ENCODE peak calls at places on chromosome 5, in ten cellular contexts. One of them, this sample, is unnamed.

GRCh38 chr5:3181641-3182040 is 414.0 kb upstream of the IRX1 start:
- DNase-seq in CD4-positive, alpha-beta memory T cell: no peak
- DNase-seq in aorta: no peak
- DNase-seq in amniotic epithelial cell: no peak
- DNase-seq in stimulated activated CD8-positive, alpha-beta memory T cell treated with anti-CD3 and anti-CD28 coated beads, Interleukin-15, amount 100 ng/mL, for 24 hours: no peak
- DNase-seq in kidney: no peak
- DNase-seq in activated naive CD4-positive, alpha-beta T cell treated with anti-CD3 and anti-CD28 coated beads, Interleukin-2, amount 10 ng/mL, durations not matched to agents 7 days and 5 days: no peak
- DNase-seq in tibial artery: no peak
- DNase-seq in non-pigmented ciliary epithelial cell: no peak
- DNase-seq in GM04503: no peak
- DNase-seq in this sample: no peak

GRCh38 chr5:104815212-104815611 is 1252.6 kb upstream of the NUDT12 start:
- DNase-seq in CD4-positive, alpha-beta memory T cell: no peak
- DNase-seq in aorta: no peak
- DNase-seq in amniotic epithelial cell: no peak
- DNase-seq in stimulated activated CD8-positive, alpha-beta memory T cell treated with anti-CD3 and anti-CD28 coated beads, Interleukin-15, amount 100 ng/mL, for 24 hours: no peak
- DNase-seq in kidney: no peak
- DNase-seq in activated naive CD4-positive, alpha-beta T cell treated with anti-CD3 and anti-CD28 coated beads, Interleukin-2, amount 10 ng/mL, durations not matched to agents 7 days and 5 days: no peak
- DNase-seq in tibial artery: no peak
- DNase-seq in non-pigmented ciliary epithelial cell: no peak
- DNase-seq in GM04503: no peak
- DNase-seq in this sample: no peak

GRCh38 chr5:53109041-53109435 is 519 bp downstream of the MOCS2 start:
- DNase-seq in CD4-positive, alpha-beta memory T cell: no peak
- DNase-seq in aorta: no peak
- DNase-seq in amniotic epithelial cell: peak
- DNase-seq in stimulated activated CD8-positive, alpha-beta memory T cell treated with anti-CD3 and anti-CD28 coated beads, Interleukin-15, amount 100 ng/mL, for 24 hours: no peak
- DNase-seq in kidney: no peak
- DNase-seq in activated naive CD4-positive, alpha-beta T cell treated with anti-CD3 and anti-CD28 coated beads, Interleukin-2, amount 10 ng/mL, durations not matched to agents 7 days and 5 days: no peak
- DNase-seq in tibial artery: no peak
- DNase-seq in non-pigmented ciliary epithelial cell: no peak
- DNase-seq in GM04503: no peak
- DNase-seq in this sample: no peak

GRCh38 chr5:179258001-179258921 is 87.0 kb downstream of the ADAMTS2 start:
- DNase-seq in CD4-positive, alpha-beta memory T cell: no peak
- DNase-seq in aorta: no peak
- DNase-seq in amniotic epithelial cell: no peak
- DNase-seq in stimulated activated CD8-positive, alpha-beta memory T cell treated with anti-CD3 and anti-CD28 coated beads, Interleukin-15, amount 100 ng/mL, for 24 hours: no peak
- DNase-seq in kidney: peak
- DNase-seq in activated naive CD4-positive, alpha-beta T cell treated with anti-CD3 and anti-CD28 coated beads, Interleukin-2, amount 10 ng/mL, durations not matched to agents 7 days and 5 days: peak
- DNase-seq in tibial artery: peak
- DNase-seq in non-pigmented ciliary epithelial cell: no peak
- DNase-seq in GM04503: no peak
- DNase-seq in this sample: no peak

GRCh38 chr5:1507961-1508678 is 15.6 kb downstream of the LPCAT1 start:
- DNase-seq in CD4-positive, alpha-beta memory T cell: no peak
- DNase-seq in aorta: peak
- DNase-seq in amniotic epithelial cell: no peak
- DNase-seq in stimulated activated CD8-positive, alpha-beta memory T cell treated with anti-CD3 and anti-CD28 coated beads, Interleukin-15, amount 100 ng/mL, for 24 hours: no peak
- DNase-seq in kidney: peak
- DNase-seq in activated naive CD4-positive, alpha-beta T cell treated with anti-CD3 and anti-CD28 coated beads, Interleukin-2, amount 10 ng/mL, durations not matched to agents 7 days and 5 days: no peak
- DNase-seq in tibial artery: peak
- DNase-seq in non-pigmented ciliary epithelial cell: no peak
- DNase-seq in GM04503: no peak
- DNase-seq in this sample: no peak

GRCh38 chr5:95178046-95178651 is 106.7 kb downstream of the MCTP1 start:
- DNase-seq in CD4-positive, alpha-beta memory T cell: no peak
- DNase-seq in aorta: no peak
- DNase-seq in amniotic epithelial cell: peak
- DNase-seq in stimulated activated CD8-positive, alpha-beta memory T cell treated with anti-CD3 and anti-CD28 coated beads, Interleukin-15, amount 100 ng/mL, for 24 hours: no peak
- DNase-seq in kidney: no peak
- DNase-seq in activated naive CD4-positive, alpha-beta T cell treated with anti-CD3 and anti-CD28 coated beads, Interleukin-2, amount 10 ng/mL, durations not matched to agents 7 days and 5 days: no peak
- DNase-seq in tibial artery: no peak
- DNase-seq in non-pigmented ciliary epithelial cell: peak
- DNase-seq in GM04503: no peak
- DNase-seq in this sample: no peak

GRCh38 chr5:78162253-78162862 is 132.1 kb downstream of the AP3B1 start:
- DNase-seq in CD4-positive, alpha-beta memory T cell: peak
- DNase-seq in aorta: no peak
- DNase-seq in amniotic epithelial cell: peak
- DNase-seq in stimulated activated CD8-positive, alpha-beta memory T cell treated with anti-CD3 and anti-CD28 coated beads, Interleukin-15, amount 100 ng/mL, for 24 hours: no peak
- DNase-seq in kidney: no peak
- DNase-seq in activated naive CD4-positive, alpha-beta T cell treated with anti-CD3 and anti-CD28 coated beads, Interleukin-2, amount 10 ng/mL, durations not matched to agents 7 days and 5 days: peak
- DNase-seq in tibial artery: no peak
- DNase-seq in non-pigmented ciliary epithelial cell: peak
- DNase-seq in GM04503: no peak
- DNase-seq in this sample: no peak

GRCh38 chr5:150460781-150461180 is 11.2 kb upstream of the RPS14 start:
- DNase-seq in CD4-positive, alpha-beta memory T cell: no peak
- DNase-seq in aorta: no peak
- DNase-seq in amniotic epithelial cell: no peak
- DNase-seq in stimulated activated CD8-positive, alpha-beta memory T cell treated with anti-CD3 and anti-CD28 coated beads, Interleukin-15, amount 100 ng/mL, for 24 hours: no peak
- DNase-seq in kidney: no peak
- DNase-seq in activated naive CD4-positive, alpha-beta T cell treated with anti-CD3 and anti-CD28 coated beads, Interleukin-2, amount 10 ng/mL, durations not matched to agents 7 days and 5 days: no peak
- DNase-seq in tibial artery: no peak
- DNase-seq in non-pigmented ciliary epithelial cell: no peak
- DNase-seq in GM04503: no peak
- DNase-seq in this sample: no peak

GRCh38 chr5:98770158-98770910 is 3.1 kb upstream of the RGMB start:
- DNase-seq in CD4-positive, alpha-beta memory T cell: no peak
- DNase-seq in aorta: peak
- DNase-seq in amniotic epithelial cell: peak
- DNase-seq in stimulated activated CD8-positive, alpha-beta memory T cell treated with anti-CD3 and anti-CD28 coated beads, Interleukin-15, amount 100 ng/mL, for 24 hours: no peak
- DNase-seq in kidney: peak
- DNase-seq in activated naive CD4-positive, alpha-beta T cell treated with anti-CD3 and anti-CD28 coated beads, Interleukin-2, amount 10 ng/mL, durations not matched to agents 7 days and 5 days: peak
- DNase-seq in tibial artery: peak
- DNase-seq in non-pigmented ciliary epithelial cell: no peak
- DNase-seq in GM04503: no peak
- DNase-seq in this sample: peak

GRCh38 chr5:176595386-176595943 is 14.5 kb downstream of the GPRIN1 start:
- DNase-seq in CD4-positive, alpha-beta memory T cell: no peak
- DNase-seq in aorta: no peak
- DNase-seq in amniotic epithelial cell: no peak
- DNase-seq in stimulated activated CD8-positive, alpha-beta memory T cell treated with anti-CD3 and anti-CD28 coated beads, Interleukin-15, amount 100 ng/mL, for 24 hours: no peak
- DNase-seq in kidney: no peak
- DNase-seq in activated naive CD4-positive, alpha-beta T cell treated with anti-CD3 and anti-CD28 coated beads, Interleukin-2, amount 10 ng/mL, durations not matched to agents 7 days and 5 days: no peak
- DNase-seq in tibial artery: no peak
- DNase-seq in non-pigmented ciliary epithelial cell: no peak
- DNase-seq in GM04503: no peak
- DNase-seq in this sample: no peak

GRCh38 chr5:90169078-90169477 is 240.5 kb downstream of the CETN3 start:
- DNase-seq in CD4-positive, alpha-beta memory T cell: no peak
- DNase-seq in aorta: no peak
- DNase-seq in amniotic epithelial cell: no peak
- DNase-seq in stimulated activated CD8-positive, alpha-beta memory T cell treated with anti-CD3 and anti-CD28 coated beads, Interleukin-15, amount 100 ng/mL, for 24 hours: no peak
- DNase-seq in kidney: no peak
- DNase-seq in activated naive CD4-positive, alpha-beta T cell treated with anti-CD3 and anti-CD28 coated beads, Interleukin-2, amount 10 ng/mL, durations not matched to agents 7 days and 5 days: no peak
- DNase-seq in tibial artery: no peak
- DNase-seq in non-pigmented ciliary epithelial cell: no peak
- DNase-seq in GM04503: no peak
- DNase-seq in this sample: no peak

GRCh38 chr5:172809774-172810173 is 24.3 kb upstream of the ERGIC1 start:
- DNase-seq in CD4-positive, alpha-beta memory T cell: no peak
- DNase-seq in aorta: no peak
- DNase-seq in amniotic epithelial cell: no peak
- DNase-seq in stimulated activated CD8-positive, alpha-beta memory T cell treated with anti-CD3 and anti-CD28 coated beads, Interleukin-15, amount 100 ng/mL, for 24 hours: no peak
- DNase-seq in kidney: no peak
- DNase-seq in activated naive CD4-positive, alpha-beta T cell treated with anti-CD3 and anti-CD28 coated beads, Interleukin-2, amount 10 ng/mL, durations not matched to agents 7 days and 5 days: no peak
- DNase-seq in tibial artery: no peak
- DNase-seq in non-pigmented ciliary epithelial cell: no peak
- DNase-seq in GM04503: no peak
- DNase-seq in this sample: no peak

GRCh38 chr5:74829413-74829812 is 36.8 kb downstream of the FAM169A start:
- DNase-seq in CD4-positive, alpha-beta memory T cell: no peak
- DNase-seq in aorta: no peak
- DNase-seq in amniotic epithelial cell: no peak
- DNase-seq in stimulated activated CD8-positive, alpha-beta memory T cell treated with anti-CD3 and anti-CD28 coated beads, Interleukin-15, amount 100 ng/mL, for 24 hours: no peak
- DNase-seq in kidney: no peak
- DNase-seq in activated naive CD4-positive, alpha-beta T cell treated with anti-CD3 and anti-CD28 coated beads, Interleukin-2, amount 10 ng/mL, durations not matched to agents 7 days and 5 days: no peak
- DNase-seq in tibial artery: no peak
- DNase-seq in non-pigmented ciliary epithelial cell: no peak
- DNase-seq in GM04503: no peak
- DNase-seq in this sample: no peak

GRCh38 chr5:115467631-115468030 is 76.9 kb downstream of the FEM1C start:
- DNase-seq in CD4-positive, alpha-beta memory T cell: no peak
- DNase-seq in aorta: no peak
- DNase-seq in amniotic epithelial cell: no peak
- DNase-seq in stimulated activated CD8-positive, alpha-beta memory T cell treated with anti-CD3 and anti-CD28 coated beads, Interleukin-15, amount 100 ng/mL, for 24 hours: no peak
- DNase-seq in kidney: no peak
- DNase-seq in activated naive CD4-positive, alpha-beta T cell treated with anti-CD3 and anti-CD28 coated beads, Interleukin-2, amount 10 ng/mL, durations not matched to agents 7 days and 5 days: no peak
- DNase-seq in tibial artery: no peak
- DNase-seq in non-pigmented ciliary epithelial cell: no peak
- DNase-seq in GM04503: no peak
- DNase-seq in this sample: no peak

GRCh38 chr5:179869101-179869500 is 10.5 kb upstream of the MRNIP start:
- DNase-seq in CD4-positive, alpha-beta memory T cell: no peak
- DNase-seq in aorta: no peak
- DNase-seq in amniotic epithelial cell: no peak
- DNase-seq in stimulated activated CD8-positive, alpha-beta memory T cell treated with anti-CD3 and anti-CD28 coated beads, Interleukin-15, amount 100 ng/mL, for 24 hours: no peak
- DNase-seq in kidney: peak
- DNase-seq in activated naive CD4-positive, alpha-beta T cell treated with anti-CD3 and anti-CD28 coated beads, Interleukin-2, amount 10 ng/mL, durations not matched to agents 7 days and 5 days: no peak
- DNase-seq in tibial artery: no peak
- DNase-seq in non-pigmented ciliary epithelial cell: no peak
- DNase-seq in GM04503: no peak
- DNase-seq in this sample: no peak

GRCh38 chr5:69525490-69525889 is 32.9 kb downstream of the OCLN start:
- DNase-seq in CD4-positive, alpha-beta memory T cell: no peak
- DNase-seq in aorta: no peak
- DNase-seq in amniotic epithelial cell: no peak
- DNase-seq in stimulated activated CD8-positive, alpha-beta memory T cell treated with anti-CD3 and anti-CD28 coated beads, Interleukin-15, amount 100 ng/mL, for 24 hours: no peak
- DNase-seq in kidney: no peak
- DNase-seq in activated naive CD4-positive, alpha-beta T cell treated with anti-CD3 and anti-CD28 coated beads, Interleukin-2, amount 10 ng/mL, durations not matched to agents 7 days and 5 days: no peak
- DNase-seq in tibial artery: no peak
- DNase-seq in non-pigmented ciliary epithelial cell: no peak
- DNase-seq in GM04503: no peak
- DNase-seq in this sample: no peak

GRCh38 chr5:119873611-119874010 is 244.3 kb downstream of the FAM170A start:
- DNase-seq in CD4-positive, alpha-beta memory T cell: no peak
- DNase-seq in aorta: no peak
- DNase-seq in amniotic epithelial cell: no peak
- DNase-seq in stimulated activated CD8-positive, alpha-beta memory T cell treated with anti-CD3 and anti-CD28 coated beads, Interleukin-15, amount 100 ng/mL, for 24 hours: no peak
- DNase-seq in kidney: no peak
- DNase-seq in activated naive CD4-positive, alpha-beta T cell treated with anti-CD3 and anti-CD28 coated beads, Interleukin-2, amount 10 ng/mL, durations not matched to agents 7 days and 5 days: no peak
- DNase-seq in tibial artery: no peak
- DNase-seq in non-pigmented ciliary epithelial cell: no peak
- DNase-seq in GM04503: no peak
- DNase-seq in this sample: no peak

GRCh38 chr5:85441138-85441537 is 1056.5 kb upstream of the EDIL3 start:
- DNase-seq in CD4-positive, alpha-beta memory T cell: no peak
- DNase-seq in aorta: no peak
- DNase-seq in amniotic epithelial cell: no peak
- DNase-seq in stimulated activated CD8-positive, alpha-beta memory T cell treated with anti-CD3 and anti-CD28 coated beads, Interleukin-15, amount 100 ng/mL, for 24 hours: no peak
- DNase-seq in kidney: no peak
- DNase-seq in activated naive CD4-positive, alpha-beta T cell treated with anti-CD3 and anti-CD28 coated beads, Interleukin-2, amount 10 ng/mL, durations not matched to agents 7 days and 5 days: no peak
- DNase-seq in tibial artery: no peak
- DNase-seq in non-pigmented ciliary epithelial cell: no peak
- DNase-seq in GM04503: no peak
- DNase-seq in this sample: no peak

GRCh38 chr5:27234916-27235315 is 196.5 kb upstream of the CDH9 start:
- DNase-seq in CD4-positive, alpha-beta memory T cell: no peak
- DNase-seq in aorta: no peak
- DNase-seq in amniotic epithelial cell: peak
- DNase-seq in stimulated activated CD8-positive, alpha-beta memory T cell treated with anti-CD3 and anti-CD28 coated beads, Interleukin-15, amount 100 ng/mL, for 24 hours: no peak
- DNase-seq in kidney: no peak
- DNase-seq in activated naive CD4-positive, alpha-beta T cell treated with anti-CD3 and anti-CD28 coated beads, Interleukin-2, amount 10 ng/mL, durations not matched to agents 7 days and 5 days: no peak
- DNase-seq in tibial artery: no peak
- DNase-seq in non-pigmented ciliary epithelial cell: no peak
- DNase-seq in GM04503: no peak
- DNase-seq in this sample: no peak